ENCODE peak calls at places on chromosomes 6 and 20, in seven cellular contexts. U is BE2C, O is PC-3, N is heart right ventricle, B is GM12878, Z is psoas muscle, C is cardiac muscle cell. K is an unnamed sample. For H3K36me3, the result is how much of the 10 kb centered on the place peaks cover.

GRCh38 chr6:7502743-7503142 is 38.7 kb upstream of the DSP start:
- DNase-seq in U (no peak), O (no peak), N (no peak), B (no peak), Z (no peak), C (no peak), K (no peak)

GRCh38 chr20:36093025-36093803 is 61.3 kb upstream of the EPB41L1 start:
- DNase-seq in U (peak), O (peak), N (peak), B (no peak), Z (peak), C (peak), K (peak)

GRCh38 chr6:55917756-55918415 is 42.5 kb upstream of the BMP5 start:
- DNase-seq in U (no peak), O (no peak), N (no peak), B (no peak), Z (no peak), C (no peak), K (no peak)

GRCh38 chr20:34111712-34112599 is at the start of gene EIF2S2:
- DNase-seq in U (peak), O (peak), N (peak), B (peak), Z (peak), C (peak), K (peak)

GRCh38 chr20:43751167-43752050 is 24.6 kb upstream of the GTSF1L start:
- DNase-seq in U (no peak), O (peak), N (no peak), B (peak), Z (no peak), C (peak), K (peak)

GRCh38 chr6:169933839-169934698 is 182.6 kb downstream of the ERMARD start:
- DNase-seq in U (no peak), O (peak), N (peak), B (no peak), Z (peak), C (peak), K (no peak)

GRCh38 chr20:53291548-53291947 is 302.1 kb downstream of the ZNF217 start:
- DNase-seq in U (peak), O (peak), N (no peak), B (no peak), Z (no peak), C (no peak), K (no peak)

GRCh38 chr6:10322991-10323390 is 91.9 kb downstream of the TFAP2A start:
- DNase-seq in U (no peak), O (peak), N (no peak), B (no peak), Z (no peak), C (no peak), K (no peak)

GRCh38 chr6:138084904-138085838 is 22.0 kb downstream of the PERP start:
- DNase-seq in U (no peak), O (no peak), N (no peak), B (no peak), Z (no peak), C (no peak), K (no peak)

GRCh38 chr20:43731469-43731868 is 4.7 kb upstream of the GTSF1L start:
- DNase-seq in U (peak), O (peak), N (no peak), B (no peak), Z (no peak), C (peak), K (no peak)

GRCh38 chr6:21895591-21895990 is 302.0 kb downstream of the SOX4 start:
- DNase-seq in U (no peak), O (no peak), N (no peak), B (no peak), Z (no peak), C (no peak), K (no peak)

GRCh38 chr6:31204751-31205145 is 34.3 kb upstream of the POU5F1 start:
- DNase-seq in U (no peak), O (no peak), N (no peak), B (no peak), Z (no peak), C (no peak), K (no peak)
- H3K4me3 ChIP-seq in U (no peak), O (peak), N (no peak), B (peak), Z (peak), C (no peak), K (peak)

GRCh38 chr6:29628419-29629281 is 4.3 kb downstream of the GABBR1 start:
- DNase-seq in U (peak), O (peak), N (peak), B (no peak), Z (peak), C (peak), K (no peak)
- TF ChIP-seq CTCF in U (peak), O (peak), N (peak), B (peak), Z (peak), C (peak), K (peak)

GRCh38 chr20:20580139-20580538 is 132.3 kb downstream of the RALGAPA2 start:
- DNase-seq in U (no peak), O (no peak), N (no peak), B (no peak), Z (no peak), C (no peak), K (no peak)
- H3K36me3 ChIP-seq in U (under half), O (under half), N (under half), B (under half), Z (half or more), C (under half), K (under half)

DNA sequence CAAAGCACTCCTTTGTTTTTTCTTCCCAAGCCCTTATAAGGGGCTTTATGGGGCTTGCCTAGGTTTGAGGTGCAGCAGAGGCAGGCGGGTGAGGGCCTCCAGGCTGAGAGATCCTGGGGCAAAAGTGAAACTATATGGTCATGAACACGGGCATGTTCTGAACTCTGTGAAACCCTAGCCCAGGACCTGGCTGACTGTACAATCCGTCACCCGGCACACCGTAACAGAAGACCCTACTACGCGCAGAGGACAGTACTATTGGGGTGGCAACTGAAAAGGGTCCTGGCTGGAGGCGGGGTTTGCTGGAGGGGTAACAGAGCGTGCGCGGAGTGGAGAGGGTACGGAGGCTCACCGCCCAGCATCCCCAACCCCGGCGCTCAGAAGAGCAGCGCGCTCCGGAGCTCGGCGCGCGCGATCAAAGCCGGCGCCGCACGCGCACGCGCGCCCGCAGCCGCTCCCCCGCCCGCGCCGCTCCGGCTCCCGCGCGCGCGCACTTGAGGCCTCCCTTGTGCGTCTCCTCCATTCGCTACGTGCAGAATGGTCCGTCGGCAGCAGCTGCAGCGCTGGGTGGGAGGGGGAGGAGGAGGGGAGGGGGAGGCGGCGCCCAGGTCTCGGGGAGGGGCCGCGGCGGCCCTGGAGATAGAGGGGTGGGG is 54.2 kb downstream of the MRPL14 start:
- DNase-seq in U (peak), O (peak), N (peak), B (no peak), Z (peak), C (peak), K (peak)
- H3K4me3 ChIP-seq in U (peak), O (peak), N (peak), B (peak), Z (peak), C (peak), K (peak)

GRCh38 chr6:151763938-151764680 is 43.4 kb upstream of the ESR1 start:
- DNase-seq in U (peak), O (peak), N (peak), B (no peak), Z (peak), C (peak), K (peak)

GRCh38 chr6:151765444-151765886 is 42.0 kb upstream of the ESR1 start:
- DNase-seq in U (peak), O (peak), N (peak), B (no peak), Z (no peak), C (peak), K (peak)

GRCh38 chr6:151760486-151760885 is 47.0 kb upstream of the ESR1 start:
- DNase-seq in U (no peak), O (no peak), N (no peak), B (no peak), Z (no peak), C (no peak), K (no peak)

GRCh38 chr6:151762817-151763216 is 44.7 kb upstream of the ESR1 start:
- DNase-seq in U (no peak), O (no peak), N (no peak), B (no peak), Z (no peak), C (no peak), K (no peak)

GRCh38 chr6:151763303-151763702 is 44.2 kb upstream of the ESR1 start:
- DNase-seq in U (no peak), O (peak), N (no peak), B (no peak), Z (no peak), C (peak), K (no peak)
- TF ChIP-seq CTCF in U (peak), O (peak), N (peak), B (no peak), Z (peak), C (peak), K (no peak)

DNA sequence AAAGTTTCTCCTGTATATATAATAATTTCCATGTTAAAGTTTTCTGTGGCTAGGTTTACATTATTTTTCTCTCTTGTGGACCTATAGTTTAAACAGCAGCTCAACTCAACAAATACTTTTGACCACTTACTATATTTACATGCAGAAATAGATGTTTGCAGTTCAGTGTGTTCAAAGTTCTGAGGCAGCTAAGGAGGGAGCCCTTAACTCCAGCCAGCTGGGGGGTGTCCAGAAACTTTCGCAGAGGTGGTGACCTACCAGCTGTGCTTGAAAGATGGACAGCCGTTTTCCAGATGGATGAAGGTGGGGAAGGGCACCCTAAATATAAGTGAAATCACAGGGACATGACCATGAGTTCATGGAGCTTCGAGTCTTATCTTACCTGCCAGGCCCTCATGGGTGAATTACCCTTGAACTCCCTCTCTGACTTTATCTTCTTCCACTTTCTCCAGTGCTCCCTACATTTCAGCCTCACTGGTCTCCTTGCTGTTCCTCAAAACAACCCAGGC is 33.4 kb downstream of the DHX35 start:
- DNase-seq in U (no peak), O (no peak), N (no peak), B (no peak), Z (no peak), C (no peak), K (no peak)
- H3K36me3 ChIP-seq in U (under half), O (under half), N (under half), B (under half), Z (half or more), C (under half), K (under half)

DNA sequence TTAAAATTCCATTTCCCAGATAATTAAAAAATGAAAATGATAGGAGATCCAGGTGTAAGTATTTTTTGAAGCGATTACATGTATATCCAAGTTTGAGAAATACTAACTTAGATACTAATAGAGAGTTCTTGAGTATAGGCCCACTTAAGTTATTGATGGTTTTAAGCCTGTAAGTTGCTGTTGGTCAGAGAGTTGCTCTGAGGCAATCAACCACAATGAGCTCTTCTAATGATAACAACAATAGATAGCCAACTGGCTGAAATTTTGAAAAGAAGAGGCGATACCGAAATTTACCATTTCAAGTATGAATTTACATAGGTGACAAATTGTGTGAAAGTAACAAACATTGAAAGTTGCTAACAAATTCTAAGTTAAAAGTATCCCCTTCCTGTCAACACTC is 209.5 kb downstream of the MANEA start:
- DNase-seq in U (no peak), O (no peak), N (no peak), B (no peak), Z (no peak), C (no peak), K (no peak)
- H3K4me3 ChIP-seq in U (no peak), O (no peak), N (no peak), B (no peak), Z (no peak), C (no peak), K (no peak)

DNA sequence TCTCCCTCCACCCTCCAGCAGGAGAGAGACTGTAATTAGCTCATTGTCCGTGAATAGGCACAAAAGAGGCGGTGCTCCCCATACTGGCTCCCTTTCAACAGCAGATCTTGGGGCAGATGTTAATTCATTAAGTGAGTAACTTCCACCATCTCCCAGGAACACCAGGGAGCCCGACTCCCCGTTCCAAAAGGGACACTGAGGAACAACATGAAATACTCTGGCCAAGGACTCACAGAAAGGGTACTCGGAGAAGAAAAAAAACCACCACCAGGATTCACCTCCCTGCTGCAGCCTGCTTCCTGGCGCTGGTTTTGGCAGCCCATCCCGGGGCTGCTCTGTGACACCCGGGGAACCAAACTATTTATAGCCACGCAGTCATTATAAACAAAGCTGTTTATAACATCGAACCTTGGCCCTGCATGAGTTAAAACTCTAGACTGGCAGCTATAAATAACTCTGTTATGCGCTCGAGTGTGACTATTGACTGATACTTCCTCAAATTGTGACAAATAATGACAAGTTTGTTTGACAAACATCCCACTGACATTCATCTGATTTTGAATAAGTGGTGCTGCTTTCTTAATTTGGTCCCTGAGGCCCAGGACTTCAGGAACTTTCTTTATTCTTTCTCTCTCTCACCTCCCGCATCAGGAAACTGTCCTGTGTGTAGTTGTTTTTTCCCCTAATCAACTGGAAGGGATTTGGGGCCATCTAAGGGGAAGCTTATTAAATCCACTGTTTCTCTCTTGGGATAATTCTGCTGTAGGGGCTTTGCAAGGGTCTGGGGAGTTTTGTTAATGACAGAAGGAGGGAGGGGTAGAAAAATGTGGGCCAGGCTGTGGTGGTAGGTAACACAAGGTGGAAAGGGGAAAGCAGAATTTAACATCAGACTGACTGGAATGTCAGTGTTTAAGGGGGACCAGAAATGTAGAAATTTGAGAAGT is 521.6 kb downstream of the CD83 start:
- DNase-seq in U (no peak), O (peak), N (peak), B (peak), Z (peak), C (peak), K (peak)
- TF ChIP-seq CTCF in U (no peak), O (no peak), N (peak), B (no peak), Z (peak), C (no peak), K (no peak)

K was measured in GM06990.